ENCODE peak calls at places on chromosomes 11 and 22, in four cellular contexts. X is stimulated activated CD4-positive, alpha-beta T cell treated with anti-CD3 and anti-CD28 coated beads, Interleukin-12 subunit alpha, Interleukin-12 subunit beta, amount 100 ng/mL, for 24 hours; E is AG08395; O is activated naive CD4-positive, alpha-beta T cell treated with anti-CD3 and anti-CD28 coated beads, Interleukin-2, amount 50 U/mL, for 16 hours. Z is an unnamed sample.
A peak's percentile ranks its signal among the peaks of the same experiment; 100 is the strongest.

GRCh38 chr11:6962673-6963072 is 36.4 kb downstream of the ZNF215 start:
- DNase-seq in X (no peak), E (no peak), O (no peak), Z (no peak)

GRCh38 chr11:94271885-94272372 is 32.5 kb upstream of the IZUMO1R start:
- DNase-seq in X (no peak), E (no peak), O (no peak), Z (no peak)

GRCh38 chr11:64059339-64060176 is 23.8 kb downstream of the FLRT1 start:
- DNase-seq in X (no peak), E (no peak), O (no peak), Z (no peak)

GRCh38 chr11:131807876-131808275 is 437.5 kb downstream of the NTM start:
- DNase-seq in X (no peak), E (no peak), O (no peak), Z (no peak)

GRCh38 chr22:22358686-22359085 is 114.1 kb downstream of the VPREB1 start:
- DNase-seq in X (no peak), E (no peak), O (no peak), Z (no peak)

GRCh38 chr22:37891926-37892325 is 14.2 kb upstream of the MICALL1 start:
- DNase-seq in X (no peak), E (no peak), O (no peak), Z (no peak)

GRCh38 chr11:122882189-122882808 is at the start of gene JHY:
- DNase-seq in X (no peak), E (no peak), O (no peak), Z (no peak)

GRCh38 chr11:27372159-27372558 is 9.1 kb upstream of the CCDC34 start:
- DNase-seq in X (no peak), E (no peak), O (no peak), Z (no peak)

GRCh38 chr22:24952837-24953293 is 349 bp downstream of the KIAA1671 start:
- DNase-seq in X (no peak), E (peak; percentile 66), O (no peak), Z (peak; percentile 86)

GRCh38 chr11:2772544-2773031 is 72.8 kb upstream of the KCNQ1OT1 start:
- DNase-seq in X (no peak), E (peak; percentile 80), O (no peak), Z (peak; percentile 73)

GRCh38 chr22:46043816-46044717 is 67.1 kb upstream of the WNT7B start:
- DNase-seq in X (no peak), E (no peak), O (no peak), Z (no peak)

GRCh38 chr11:1502971-1503707 is 16.6 kb upstream of the MOB2 start:
- DNase-seq in X (no peak), E (no peak), O (no peak), Z (no peak)

GRCh38 chr11:120521176-120521575 is 9.6 kb downstream of the GRIK4 start:
- DNase-seq in X (no peak), E (no peak), O (no peak), Z (no peak)

GRCh38 chr11:12276356-12276755 is 101.0 kb upstream of the PARVA start:
- DNase-seq in X (no peak), E (no peak), O (no peak), Z (no peak)

GRCh38 chr22:26579331-26579886 is 10.5 kb downstream of the TPST2 start:
- DNase-seq in X (peak; percentile 46), E (no peak), O (peak; percentile 42), Z (no peak)

GRCh38 chr11:66639066-66639813 is 737 bp downstream of the RBM4 start:
- DNase-seq in X (no peak), E (peak; percentile 11), O (no peak), Z (peak; percentile 73)

GRCh38 chr22:37020192-37020479 is 594 bp downstream of the MPST start:
- DNase-seq in X (no peak), E (peak; percentile 57), O (no peak), Z (peak; percentile 63)

GRCh38 chr11:79727221-79727620 is 286.4 kb upstream of the TENM4 start:
- DNase-seq in X (no peak), E (no peak), O (no peak), Z (no peak)

GRCh38 chr11:66473608-66474525 is 6.4 kb upstream of the DPP3 start:
- DNase-seq in X (no peak), E (no peak), O (no peak), Z (no peak)

GRCh38 chr11:9868641-9869040 is 204.8 kb downstream of the SWAP70 start:
- DNase-seq in X (no peak), E (no peak), O (no peak), Z (no peak)

GRCh38 chr11:12356944-12357655 is 20.3 kb upstream of the PARVA start:
- DNase-seq in X (no peak), E (no peak), O (no peak), Z (no peak)

GRCh38 chr11:2074266-2074825 is 64.8 kb downstream of the IGF2 start:
- DNase-seq in X (no peak), E (no peak), O (no peak), Z (no peak)

GRCh38 chr11:27807594-27807993 is 107.3 kb upstream of the BDNF start:
- DNase-seq in X (no peak), E (no peak), O (no peak), Z (peak; percentile 81)

GRCh38 chr11:104151404-104152204 is 12.3 kb downstream of the PDGFD start:
- DNase-seq in X (no peak), E (peak; percentile 10), O (no peak), Z (peak; percentile 17)

GRCh38 chr11:65355013-65355775 is 643 bp downstream of the TIGD3 start:
- DNase-seq in X (peak; percentile 41), E (no peak), O (peak; percentile 70), Z (no peak)

GRCh38 chr11:80085563-80085962 is 644.7 kb upstream of the TENM4 start:
- DNase-seq in X (no peak), E (no peak), O (no peak), Z (no peak)

GRCh38 chr22:21026783-21027692 is 5.3 kb downstream of the SLC7A4 start:
- DNase-seq in X (no peak), E (peak; percentile 76), O (no peak), Z (no peak)

GRCh38 chr11:95671768-95672167 is 117.8 kb downstream of the FAM76B start:
- DNase-seq in X (no peak), E (peak; percentile 17), O (no peak), Z (peak; percentile 71)

GRCh38 chr11:71171024-71171423 is 81.4 kb downstream of the SHANK2 start:
- DNase-seq in X (no peak), E (no peak), O (no peak), Z (no peak)

GRCh38 chr11:89220684-89221339 is 43.1 kb downstream of the TYR start:
- DNase-seq in X (no peak), E (no peak), O (no peak), Z (no peak)

GRCh38 chr11:134019500-134019899 is 49.4 kb upstream of the JAM3 start:
- DNase-seq in X (no peak), E (no peak), O (no peak), Z (no peak)

GRCh38 chr22:37661160-37661924 is 2.8 kb downstream of the PDXP start:
- DNase-seq in X (no peak), E (peak; percentile 61), O (no peak), Z (peak; percentile 95)

GRCh38 chr11:88377151-88377550 is 39.6 kb upstream of the CTSC start:
- DNase-seq in X (no peak), E (no peak), O (no peak), Z (peak; percentile 34)

GRCh38 chr11:125938418-125938817 is 7.4 kb upstream of the VSIG10L2 start:
- DNase-seq in X (no peak), E (no peak), O (no peak), Z (no peak)

GRCh38 chr11:69211540-69212120 is 55.9 kb downstream of the SMIM38 start:
- DNase-seq in X (no peak), E (no peak), O (peak; percentile 5), Z (no peak)

GRCh38 chr11:8040261-8040920 is 40.6 kb upstream of the TUB start:
- DNase-seq in X (no peak), E (no peak), O (no peak), Z (no peak)

Z was measured in mesenchymal stem cell.